ENCODE peak calls at places on chromosomes 1 and 21, in ten cellular contexts. V, X, S, P, E, A, M, G, U and B are unnamed samples.

GRCh38 chr1:9129391-9130041 is 614 bp upstream of the GPR157 start:
- DNase-seq in V (no peak), X (no peak), S (peak), P (peak), E (peak), A (peak), M (peak), G (peak), U (peak), B (peak)

GRCh38 chr1:21499283-21499945 is 9.8 kb upstream of the ALPL start:
- DNase-seq in V (no peak), X (peak), S (no peak), P (no peak), E (no peak), A (no peak), M (peak), G (no peak), U (no peak), B (no peak)

GRCh38 chr1:104295516-104295915 is 545.8 kb downstream of the AMY1C start:
- DNase-seq in V (no peak), X (no peak), S (no peak), P (peak), E (no peak), A (no peak), M (no peak), G (no peak), U (no peak), B (no peak)

GRCh38 chr1:160618763-160619274 is 28.0 kb downstream of the SLAMF1 start:
- DNase-seq in V (no peak), X (no peak), S (peak), P (no peak), E (peak), A (no peak), M (no peak), G (no peak), U (peak), B (no peak)

GRCh38 chr1:237383825-237384612 is 342.0 kb downstream of the RYR2 start:
- DNase-seq in V (no peak), X (peak), S (peak), P (no peak), E (no peak), A (no peak), M (peak), G (no peak), U (no peak), B (no peak)

GRCh38 chr1:116667577-116668105 is at the start of gene IGSF3:
- DNase-seq in V (peak), X (peak), S (peak), P (peak), E (peak), A (peak), M (peak), G (no peak), U (peak), B (peak)

GRCh38 chr1:210905944-210906453 is 227.9 kb downstream of the KCNH1 start:
- DNase-seq in V (no peak), X (no peak), S (no peak), P (no peak), E (peak), A (peak), M (no peak), G (no peak), U (no peak), B (no peak)

GRCh38 chr1:80962559-80962958 is 838.2 kb upstream of the ADGRL2 start:
- DNase-seq in V (no peak), X (no peak), S (no peak), P (no peak), E (no peak), A (no peak), M (no peak), G (no peak), U (no peak), B (no peak)

GRCh38 chr1:113372546-113372945 is 17.8 kb upstream of the MAGI3 start:
- DNase-seq in V (no peak), X (no peak), S (no peak), P (no peak), E (no peak), A (no peak), M (no peak), G (no peak), U (no peak), B (no peak)

GRCh38 chr1:240967070-240967724 is 355.2 kb upstream of the GREM2 start:
- DNase-seq in V (no peak), X (peak), S (no peak), P (peak), E (no peak), A (no peak), M (no peak), G (no peak), U (no peak), B (peak)

GRCh38 chr1:95084317-95085176 is 11.8 kb upstream of the ALG14 start:
- DNase-seq in V (peak), X (peak), S (peak), P (peak), E (peak), A (no peak), M (no peak), G (no peak), U (peak), B (peak)

GRCh38 chr21:21384977-21385376 is 386.8 kb downstream of the NCAM2 start:
- DNase-seq in V (no peak), X (no peak), S (no peak), P (no peak), E (no peak), A (no peak), M (no peak), G (no peak), U (no peak), B (no peak)

GRCh38 chr1:204150702-204151561 is 912 bp downstream of the ETNK2 start:
- DNase-seq in V (no peak), X (no peak), S (no peak), P (no peak), E (no peak), A (peak), M (no peak), G (no peak), U (no peak), B (peak)

GRCh38 chr1:105204836-105205371 is 1455.2 kb downstream of the AMY1C start:
- DNase-seq in V (no peak), X (no peak), S (no peak), P (no peak), E (no peak), A (no peak), M (no peak), G (no peak), U (peak), B (no peak)

GRCh38 chr1:11880911-11881748 is 22.4 kb upstream of the NPPB start:
- DNase-seq in V (peak), X (no peak), S (no peak), P (no peak), E (no peak), A (peak), M (no peak), G (no peak), U (no peak), B (no peak)

GRCh38 chr1:241536383-241536782 is 4.2 kb downstream of the KMO start:
- DNase-seq in V (no peak), X (peak), S (no peak), P (no peak), E (no peak), A (no peak), M (no peak), G (no peak), U (no peak), B (no peak)

GRCh38 chr1:30371179-30371788 is 352.1 kb downstream of the MATN1 start:
- DNase-seq in V (no peak), X (no peak), S (no peak), P (no peak), E (no peak), A (no peak), M (no peak), G (no peak), U (no peak), B (no peak)

GRCh38 chr21:34952701-34953100 is 96.4 kb downstream of the RUNX1 start:
- DNase-seq in V (peak), X (no peak), S (peak), P (peak), E (no peak), A (no peak), M (no peak), G (no peak), U (peak), B (no peak)

GRCh38 chr1:57719274-57719673 is 295.4 kb upstream of the DAB1 start:
- DNase-seq in V (no peak), X (no peak), S (no peak), P (no peak), E (no peak), A (no peak), M (no peak), G (no peak), U (peak), B (no peak)

GRCh38 chr1:38013027-38013588 is 574 bp downstream of the UTP11 start:
- DNase-seq in V (peak), X (peak), S (peak), P (no peak), E (no peak), A (no peak), M (peak), G (no peak), U (no peak), B (peak)

GRCh38 chr1:76868154-76868882 is 1.0 kb downstream of the ST6GALNAC5 start:
- DNase-seq in V (peak), X (peak), S (peak), P (no peak), E (no peak), A (peak), M (peak), G (no peak), U (no peak), B (peak)

GRCh38 chr1:51906306-51907078 is 28.0 kb upstream of the NRDC start:
- DNase-seq in V (no peak), X (peak), S (no peak), P (no peak), E (no peak), A (no peak), M (peak), G (no peak), U (no peak), B (peak)

GRCh38 chr21:28239345-28239744 is 753.3 kb downstream of the LTN1 start:
- DNase-seq in V (no peak), X (no peak), S (no peak), P (no peak), E (no peak), A (no peak), M (peak), G (no peak), U (no peak), B (no peak)

GRCh38 chr21:9839011-9839661 is 682.2 kb upstream of the TPTE start:
- DNase-seq in V (no peak), X (no peak), S (no peak), P (no peak), E (no peak), A (peak), M (no peak), G (no peak), U (no peak), B (no peak)

GRCh38 chr1:96038636-96039035 is 682.9 kb upstream of the PTBP2 start:
- DNase-seq in V (no peak), X (no peak), S (no peak), P (no peak), E (no peak), A (no peak), M (no peak), G (no peak), U (no peak), B (no peak)

GRCh38 chr1:212692774-212693644 is 6.6 kb downstream of the BATF3 start:
- DNase-seq in V (no peak), X (peak), S (peak), P (no peak), E (no peak), A (no peak), M (no peak), G (no peak), U (no peak), B (peak)

GRCh38 chr1:165330483-165330882 is 26.0 kb downstream of the LMX1A start:
- DNase-seq in V (no peak), X (no peak), S (peak), P (no peak), E (no peak), A (no peak), M (no peak), G (no peak), U (no peak), B (no peak)

GRCh38 chr1:60034999-60035398 is 38.6 kb downstream of the C1orf87 start:
- DNase-seq in V (no peak), X (no peak), S (no peak), P (no peak), E (no peak), A (no peak), M (no peak), G (no peak), U (no peak), B (no peak)

GRCh38 chr1:36494971-36495370 is 12.3 kb upstream of the CSF3R start:
- DNase-seq in V (no peak), X (no peak), S (no peak), P (no peak), E (no peak), A (no peak), M (no peak), G (no peak), U (no peak), B (no peak)

GRCh38 chr1:74193908-74194307 is 4.1 kb downstream of the LRRIQ3 start:
- DNase-seq in V (no peak), X (peak), S (peak), P (no peak), E (no peak), A (no peak), M (peak), G (no peak), U (no peak), B (peak)